ENCODE peak calls at places on chromosome 17, in eight cellular contexts. S, C, U, N, K, B, L and A are unnamed samples. For H3K27me3, the result is how much of the 10 kb centered on the place peaks cover.

GRCh38 chr17:76077582-76078110 is 1.3 kb upstream of the ZACN start:
- DNase-seq in S (no peak), C (no peak), U (peak), N (no peak), K (no peak), B (no peak), L (no peak), A (no peak)

GRCh38 chr17:57915980-57916757 is 39.0 kb downstream of the CUEDC1 start:
- DNase-seq in S (no peak), C (no peak), U (peak), N (no peak), K (no peak), B (no peak), L (no peak), A (no peak)

GRCh38 chr17:42579794-42580551 is 2.4 kb upstream of the PSMC3IP start:
- DNase-seq in S (no peak), C (no peak), U (no peak), N (no peak), K (no peak), B (no peak), L (no peak), A (no peak)

GRCh38 chr17:18259621-18260331 is 686 bp upstream of the MIEF2 start:
- DNase-seq in S (no peak), C (no peak), U (no peak), N (no peak), K (no peak), B (no peak), L (no peak), A (no peak)

GRCh38 chr17:58324409-58325288 is 3.9 kb downstream of the TSPOAP1 start:
- DNase-seq in S (peak), C (no peak), U (peak), N (no peak), K (peak), B (peak), L (no peak), A (no peak)

GRCh38 chr17:42679001-42679491 is 2.3 kb upstream of the PLEKHH3 start:
- DNase-seq in S (no peak), C (no peak), U (peak), N (peak), K (peak), B (no peak), L (no peak), A (no peak)

GRCh38 chr17:45129940-45130639 is 2.2 kb downstream of the PLCD3 start:
- DNase-seq in S (peak), C (peak), U (no peak), N (no peak), K (no peak), B (no peak), L (no peak), A (no peak)

GRCh38 chr17:1736348-1737281 is 6.1 kb upstream of the SERPINF2 start:
- DNase-seq in S (peak), C (no peak), U (peak), N (no peak), K (peak), B (peak), L (no peak), A (peak)

GRCh38 chr17:9285602-9286001 is 264.3 kb downstream of the NTN1 start:
- DNase-seq in S (no peak), C (no peak), U (no peak), N (no peak), K (no peak), B (no peak), L (no peak), A (no peak)

GRCh38 chr17:27381007-27381501 is 75.2 kb upstream of the KSR1 start:
- DNase-seq in S (peak), C (peak), U (peak), N (peak), K (peak), B (no peak), L (no peak), A (peak)

GRCh38 chr17:83105512-83105911 is 26.1 kb downstream of the METRNL start:
- DNase-seq in S (no peak), C (no peak), U (no peak), N (no peak), K (no peak), B (no peak), L (no peak), A (no peak)

GRCh38 chr17:5111402-5112204 is at the start of gene ZNF232:
- DNase-seq in S (peak), C (peak), U (peak), N (peak), K (peak), B (peak), L (peak), A (peak)
- TF ChIP-seq CTCF in S (no peak), C (no peak), U (no peak), N (peak), K (no peak), B (no peak), L (no peak), A (peak)

GRCh38 chr17:7017827-7018200 is 5.0 kb upstream of the BCL6B start:
- DNase-seq in S (peak), C (no peak), U (no peak), N (no peak), K (no peak), B (no peak), L (no peak), A (no peak)
- TF ChIP-seq POLR2A in S (no peak), C (no peak), U (no peak), N (no peak), K (no peak), B (no peak), L (no peak), A (no peak)

GRCh38 chr17:48532261-48532660 is 1.4 kb upstream of the HOXB1 start:
- DNase-seq in S (no peak), C (no peak), U (no peak), N (no peak), K (no peak), B (no peak), L (no peak), A (no peak)
- H3K27me3 ChIP-seq in S (half or more), C (under half), U (under half), N (under half), K (under half), B (under half), L (under half), A (under half)

GRCh38 chr17:69084911-69085310 is 24.2 kb upstream of the ABCA9 start:
- DNase-seq in S (no peak), C (no peak), U (peak), N (no peak), K (no peak), B (no peak), L (no peak), A (no peak)
- TF ChIP-seq CTCF in S (no peak), C (no peak), U (no peak), N (no peak), K (peak), B (no peak), L (no peak), A (no peak)

DNA sequence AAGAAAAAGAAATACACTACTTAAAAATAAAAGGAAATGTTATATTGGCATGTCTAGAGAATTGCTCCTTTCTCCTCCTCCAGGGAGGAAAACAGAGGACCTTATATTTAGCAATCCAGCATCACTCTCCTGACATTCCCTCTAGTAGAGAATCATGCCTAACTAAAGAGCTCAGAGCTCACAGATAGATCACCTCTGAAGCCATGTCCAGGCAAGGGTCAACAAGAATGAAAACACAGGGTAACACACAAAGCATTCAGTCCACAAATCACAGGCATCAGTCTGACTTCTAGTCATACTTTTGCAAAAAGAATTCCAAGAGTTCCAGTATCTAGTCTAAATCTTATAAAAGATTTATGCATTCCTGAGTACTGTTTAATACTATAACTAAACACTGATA is 4.4 kb upstream of the HASPIN start:
- DNase-seq in S (no peak), C (no peak), U (no peak), N (no peak), K (no peak), B (no peak), L (no peak), A (no peak)
- TF ChIP-seq POLR2A in S (no peak), C (no peak), U (no peak), N (no peak), K (no peak), B (no peak), L (no peak), A (no peak)

DNA sequence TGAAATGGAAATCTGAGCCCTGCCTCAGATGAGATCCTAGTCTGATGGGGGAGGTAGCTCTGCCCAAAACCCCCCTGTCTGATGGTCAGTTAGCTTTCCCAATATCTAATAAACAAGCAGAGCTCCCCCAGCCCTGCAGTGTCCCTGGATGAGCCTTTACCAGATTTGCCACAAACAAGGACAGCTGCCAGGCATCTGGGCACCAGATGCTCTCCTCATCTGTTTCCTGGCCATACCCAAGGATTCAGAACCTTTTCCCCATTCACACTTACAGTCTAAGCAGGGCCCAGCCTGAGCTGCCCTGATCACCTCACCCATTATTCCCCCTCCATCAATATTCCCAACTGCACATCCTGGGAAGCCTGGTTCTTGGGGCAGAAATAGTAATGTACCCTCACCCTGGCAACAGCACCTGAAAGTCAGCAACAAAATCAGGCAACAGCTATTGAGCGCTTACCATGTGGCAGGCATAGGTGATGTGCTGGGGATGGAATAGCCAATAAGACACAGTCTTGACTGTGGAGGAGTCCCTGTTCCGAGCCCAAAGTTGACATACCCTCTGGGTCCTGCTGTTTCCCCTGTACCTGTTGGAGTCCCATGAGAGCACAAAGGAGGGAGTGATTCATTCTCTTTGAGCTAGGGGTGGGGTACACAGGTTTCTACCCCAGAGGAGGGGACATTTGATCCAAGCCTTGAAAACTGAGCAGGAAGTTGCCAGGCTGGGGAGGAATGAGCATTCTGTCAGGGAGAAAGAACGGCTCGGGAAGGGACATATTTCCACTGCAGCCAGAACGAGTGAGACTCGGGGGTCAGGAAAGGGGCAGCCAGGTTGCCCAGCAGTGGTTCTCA is 147.4 kb downstream of the TMEM132E start:
- DNase-seq in S (no peak), C (no peak), U (no peak), N (no peak), K (no peak), B (no peak), L (peak), A (no peak)
- H3K27me3 ChIP-seq in S (under half), C (under half), U (under half), N (under half), K (under half), B (under half), L (under half), A (under half)